ENCODE peak calls at places on chromosome 3, in eight cellular contexts. Z is GM12891, L is suprapubic skin, W is breast epithelium, B is HepG2, Y is stomach, J is Panc1, N is endothelial cell of umbilical vein. H is an unnamed sample.
A peak's percentile ranks its signal among the peaks of the same experiment; 100 is the strongest.

GRCh38 chr3:69385033-69385722 is 710 bp downstream of the FRMD4B start:
- DNase-seq in Z (no peak), L (no peak), W (no peak), B (no peak), Y (no peak), J (no peak), N (no peak), H (no peak)

GRCh38 chr3:17065315-17065714 is 180.6 kb downstream of the PLCL2 start:
- DNase-seq in Z (no peak), L (no peak), W (no peak), B (no peak), Y (no peak), J (no peak), N (no peak), H (no peak)

GRCh38 chr3:135982404-135982761 is 16.9 kb downstream of the PPP2R3A start:
- DNase-seq in Z (no peak), L (no peak), W (no peak), B (no peak), Y (no peak), J (no peak), N (no peak), H (no peak)

GRCh38 chr3:179266701-179267211 is 15.8 kb upstream of the KCNMB3 start:
- DNase-seq in Z (no peak), L (no peak), W (no peak), B (no peak), Y (no peak), J (no peak), N (peak; percentile 77), H (no peak)

GRCh38 chr3:49422379-49423248 is at the start of gene AMT:
- DNase-seq in Z (no peak), L (no peak), W (no peak), B (peak; percentile 83), Y (peak; percentile 57), J (no peak), N (no peak), H (no peak)

GRCh38 chr3:53187430-53187829 is 26.4 kb downstream of the PRKCD start:
- DNase-seq in Z (no peak), L (no peak), W (no peak), B (no peak), Y (no peak), J (no peak), N (no peak), H (no peak)

GRCh38 chr3:118272976-118273375 is 761.7 kb downstream of the IGSF11 start:
- DNase-seq in Z (no peak), L (no peak), W (no peak), B (no peak), Y (no peak), J (no peak), N (no peak), H (no peak)

GRCh38 chr3:23495507-23495906 is 292.4 kb downstream of the UBE2E2 start:
- DNase-seq in Z (no peak), L (no peak), W (no peak), B (no peak), Y (no peak), J (no peak), N (peak; percentile 75), H (no peak)

GRCh38 chr3:197736010-197736490 is 654 bp downstream of the RUBCN start:
- DNase-seq in Z (no peak), L (no peak), W (no peak), B (no peak), Y (peak; percentile 35), J (no peak), N (no peak), H (no peak)

GRCh38 chr3:58888087-58888486 is 161.7 kb downstream of the CFAP20DC start:
- DNase-seq in Z (no peak), L (no peak), W (no peak), B (no peak), Y (no peak), J (no peak), N (no peak), H (no peak)

GRCh38 chr3:187291001-187291511 is 481 bp downstream of the MASP1 start:
- DNase-seq in Z (no peak), L (no peak), W (no peak), B (no peak), Y (no peak), J (no peak), N (no peak), H (no peak)

GRCh38 chr3:60133269-60133877 is 1083.5 kb upstream of the CFAP20DC start:
- DNase-seq in Z (no peak), L (no peak), W (no peak), B (no peak), Y (no peak), J (no peak), N (no peak), H (no peak)

GRCh38 chr3:38226273-38226672 is 39.3 kb upstream of the SLC22A13 start:
- DNase-seq in Z (no peak), L (no peak), W (no peak), B (no peak), Y (no peak), J (no peak), N (peak; percentile 6), H (no peak)

GRCh38 chr3:186888569-186888968 is 41.8 kb upstream of the ST6GAL1 start:
- DNase-seq in Z (no peak), L (no peak), W (no peak), B (no peak), Y (no peak), J (no peak), N (peak; percentile 86), H (no peak)

DNA sequence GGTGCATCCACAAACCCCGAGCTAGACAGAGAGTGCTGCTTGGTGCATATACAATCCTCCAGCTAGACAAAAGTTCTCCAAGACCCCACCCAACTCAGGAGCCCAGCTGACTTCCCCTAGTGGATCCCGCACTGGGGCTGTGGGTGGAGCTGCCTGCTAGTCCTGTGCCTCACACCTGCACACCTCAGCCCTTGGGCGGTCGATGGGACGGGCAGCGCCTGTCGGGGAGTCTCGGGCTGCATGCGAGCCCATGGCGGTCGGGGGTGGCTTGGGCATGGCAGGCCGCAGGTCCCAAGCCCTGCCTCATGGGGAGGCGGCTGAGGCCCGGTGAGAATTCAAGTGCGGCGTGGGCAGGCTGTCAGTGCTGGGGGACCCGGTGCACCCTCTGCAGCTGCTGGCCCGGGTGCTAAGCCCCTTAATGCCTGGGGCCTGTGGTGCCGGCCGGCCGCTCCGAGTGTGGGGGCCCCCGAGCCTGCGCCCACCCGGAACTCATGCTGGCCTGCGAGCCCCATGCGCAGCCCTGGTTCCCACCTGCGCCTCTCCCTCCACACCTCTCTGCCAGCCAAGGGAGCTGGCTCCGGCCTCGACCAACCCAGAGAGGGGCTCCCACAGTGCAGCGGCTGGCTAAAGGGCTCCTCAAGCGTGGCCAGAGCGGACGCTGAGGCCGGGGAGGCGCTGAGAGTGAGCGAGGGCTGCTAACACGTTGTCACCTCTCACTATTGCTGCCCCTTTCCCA is 31.0 kb downstream of the ZNF589 start:
- DNase-seq in Z (no peak), L (no peak), W (no peak), B (no peak), Y (no peak), J (no peak), N (no peak), H (no peak)
- TF ChIP-seq POLR2AphosphoS5 in Z (peak; percentile 21), L (no peak), W (no peak), B (no peak), Y (no peak), J (no peak), N (no peak), H (no peak)

DNA sequence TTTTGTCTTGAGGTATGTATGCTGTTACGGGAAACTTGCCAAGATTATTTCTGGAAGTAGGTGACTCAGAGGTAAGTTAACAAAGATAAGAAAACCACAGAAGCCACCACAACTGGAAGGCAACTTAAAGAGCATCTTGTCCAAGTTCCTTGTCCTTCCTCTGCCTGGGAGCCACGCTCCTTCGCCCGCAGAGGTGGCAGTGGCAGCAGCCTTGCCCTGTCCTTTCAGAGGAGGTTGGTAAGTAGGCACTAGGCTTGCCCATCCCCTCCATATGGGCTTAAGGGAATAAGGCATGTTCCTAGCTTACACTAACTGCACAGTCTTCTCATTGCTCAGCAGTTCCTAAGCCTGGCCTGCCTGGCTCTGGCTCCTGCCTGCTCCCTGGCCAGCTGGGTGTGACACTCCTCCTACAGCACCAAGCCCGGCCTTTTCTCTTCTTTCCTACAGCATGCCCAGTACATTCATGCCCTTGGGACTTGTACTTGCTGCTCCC is 48.0 kb upstream of the RAB6B start:
- DNase-seq in Z (no peak), L (peak; percentile 69), W (peak; percentile 79), B (no peak), Y (peak; percentile 50), J (peak; percentile 54), N (peak; percentile 87), H (no peak)
- TF ChIP-seq POLR2AphosphoS5 in Z (no peak), L (no peak), W (no peak), B (no peak), Y (no peak), J (peak; percentile 68), N (peak; percentile 86), H (no peak)

GRCh38 chr3:125589743-125590142 is 5.6 kb downstream of the OSBPL11 start:
- DNase-seq in Z (no peak), L (no peak), W (no peak), B (no peak), Y (no peak), J (no peak), N (no peak), H (no peak)

GRCh38 chr3:125593991-125594574 is 1.2 kb downstream of the OSBPL11 start:
- DNase-seq in Z (no peak), L (no peak), W (no peak), B (no peak), Y (no peak), J (no peak), N (peak; percentile 19), H (no peak)

GRCh38 chr3:125594581-125595011 is 701 bp downstream of the OSBPL11 start:
- DNase-seq in Z (no peak), L (no peak), W (no peak), B (no peak), Y (no peak), J (no peak), N (no peak), H (no peak)

GRCh38 chr3:125587039-125587664 is 8.1 kb downstream of the OSBPL11 start:
- DNase-seq in Z (no peak), L (no peak), W (no peak), B (no peak), Y (no peak), J (no peak), N (no peak), H (no peak)

DNA sequence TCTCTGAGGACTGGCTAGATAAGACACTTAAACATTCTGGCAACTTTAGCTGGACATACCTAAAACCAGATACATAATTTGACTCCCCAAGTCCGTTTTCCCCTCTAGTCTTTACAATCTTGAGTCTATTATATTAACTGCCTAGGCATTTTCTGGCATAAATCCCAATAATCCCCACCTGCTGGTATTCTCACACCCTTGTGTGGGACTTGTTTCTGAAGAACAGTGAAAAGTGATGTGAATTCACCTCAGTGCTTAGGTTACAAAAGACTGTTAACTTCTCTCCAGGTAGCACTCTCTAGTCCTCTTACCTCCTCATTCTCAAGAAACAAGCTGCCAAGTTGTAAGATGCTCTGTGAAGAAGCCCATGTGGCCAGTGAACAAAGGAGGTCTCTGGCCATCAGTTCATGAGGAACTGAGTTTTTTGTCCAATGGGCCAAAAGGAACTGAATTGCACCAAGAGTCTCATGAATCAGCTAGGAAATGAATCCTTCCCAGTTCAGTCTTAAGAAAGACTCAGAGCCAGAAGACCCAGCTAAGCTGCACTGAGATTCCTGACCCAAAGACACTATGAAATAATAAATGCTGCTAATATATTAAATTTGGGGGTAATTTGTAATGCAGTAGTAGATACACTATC is 4.1 kb downstream of the OSBPL11 start:
- DNase-seq in Z (no peak), L (no peak), W (no peak), B (no peak), Y (no peak), J (no peak), N (no peak), H (no peak)
- TF ChIP-seq POLR2AphosphoS5 in Z (no peak), L (no peak), W (no peak), B (no peak), Y (no peak), J (no peak), N (no peak), H (no peak)

GRCh38 chr3:194587438-194587931 is 45.7 kb downstream of the TMEM44 start:
- DNase-seq in Z (no peak), L (no peak), W (no peak), B (no peak), Y (no peak), J (no peak), N (peak; percentile 85), H (no peak)
- TF ChIP-seq POLR2AphosphoS5 in Z (no peak), L (no peak), W (no peak), B (no peak), Y (no peak), J (no peak), N (no peak), H (no peak)

H was measured in GM12878.